ENCODE peak calls at places on chromosomes 3 and 15, in ten cellular contexts. One of them, this sample, is unnamed.
A peak's percentile ranks its signal among the peaks of the same experiment; 100 is the strongest.

GRCh38 chr3:120420360-120420759 is 30.4 kb downstream of the FSTL1 start:
- DNase-seq in fibroblast of mammary gland: peak; percentile 70
- DNase-seq in cardiac fibroblast: no peak
- DNase-seq in heart right ventricle: no peak
- DNase-seq in astrocyte: no peak
- DNase-seq in omental fat pad: no peak
- DNase-seq in endothelial cell: no peak
- DNase-seq in astrocyte of the spinal cord: no peak
- DNase-seq in H9: no peak
- DNase-seq in natural killer cell: no peak
- DNase-seq in this sample: no peak

GRCh38 chr3:136819784-136820640 is 1.1 kb downstream of the SLC35G2 start:
- DNase-seq in fibroblast of mammary gland: peak; percentile 66
- DNase-seq in cardiac fibroblast: peak; percentile 70
- DNase-seq in heart right ventricle: peak; percentile 32
- DNase-seq in astrocyte: peak; percentile 62
- DNase-seq in omental fat pad: no peak
- DNase-seq in endothelial cell: peak; percentile 53
- DNase-seq in astrocyte of the spinal cord: peak; percentile 68
- DNase-seq in H9: peak; percentile 80
- DNase-seq in natural killer cell: peak; percentile 29
- DNase-seq in this sample: peak; percentile 31

GRCh38 chr3:196965804-196966173 is 2.8 kb downstream of the PIGZ start:
- DNase-seq in fibroblast of mammary gland: no peak
- DNase-seq in cardiac fibroblast: no peak
- DNase-seq in heart right ventricle: no peak
- DNase-seq in astrocyte: no peak
- DNase-seq in omental fat pad: no peak
- DNase-seq in endothelial cell: no peak
- DNase-seq in astrocyte of the spinal cord: no peak
- DNase-seq in H9: no peak
- DNase-seq in natural killer cell: peak; percentile 9
- DNase-seq in this sample: no peak

GRCh38 chr15:48976444-48977088 is 12.8 kb upstream of the SHC4 start:
- DNase-seq in fibroblast of mammary gland: no peak
- DNase-seq in cardiac fibroblast: no peak
- DNase-seq in heart right ventricle: no peak
- DNase-seq in astrocyte: no peak
- DNase-seq in omental fat pad: no peak
- DNase-seq in endothelial cell: no peak
- DNase-seq in astrocyte of the spinal cord: no peak
- DNase-seq in H9: no peak
- DNase-seq in natural killer cell: no peak
- DNase-seq in this sample: no peak

GRCh38 chr15:76336254-76337046 is at the start of gene ISL2:
- DNase-seq in fibroblast of mammary gland: peak; percentile 45
- DNase-seq in cardiac fibroblast: peak; percentile 56
- DNase-seq in heart right ventricle: no peak
- DNase-seq in astrocyte: no peak
- DNase-seq in omental fat pad: no peak
- DNase-seq in endothelial cell: peak; percentile 78
- DNase-seq in astrocyte of the spinal cord: peak; percentile 38
- DNase-seq in H9: peak; percentile 97
- DNase-seq in natural killer cell: no peak
- DNase-seq in this sample: peak; percentile 52

GRCh38 chr3:170473358-170473757 is 54.7 kb downstream of the CLDN11 start:
- DNase-seq in fibroblast of mammary gland: no peak
- DNase-seq in cardiac fibroblast: no peak
- DNase-seq in heart right ventricle: no peak
- DNase-seq in astrocyte: no peak
- DNase-seq in omental fat pad: no peak
- DNase-seq in endothelial cell: no peak
- DNase-seq in astrocyte of the spinal cord: no peak
- DNase-seq in H9: no peak
- DNase-seq in natural killer cell: no peak
- DNase-seq in this sample: no peak

GRCh38 chr3:183061431-183062172 is 37.7 kb downstream of the MCCC1 start:
- DNase-seq in fibroblast of mammary gland: no peak
- DNase-seq in cardiac fibroblast: peak; percentile 8
- DNase-seq in heart right ventricle: no peak
- DNase-seq in astrocyte: peak; percentile 36
- DNase-seq in omental fat pad: no peak
- DNase-seq in endothelial cell: no peak
- DNase-seq in astrocyte of the spinal cord: peak; percentile 40
- DNase-seq in H9: no peak
- DNase-seq in natural killer cell: no peak
- DNase-seq in this sample: no peak

GRCh38 chr3:87549208-87549607 is 272.8 kb upstream of the POU1F1 start:
- DNase-seq in fibroblast of mammary gland: no peak
- DNase-seq in cardiac fibroblast: no peak
- DNase-seq in heart right ventricle: no peak
- DNase-seq in astrocyte: no peak
- DNase-seq in omental fat pad: no peak
- DNase-seq in endothelial cell: no peak
- DNase-seq in astrocyte of the spinal cord: no peak
- DNase-seq in H9: no peak
- DNase-seq in natural killer cell: no peak
- DNase-seq in this sample: no peak

GRCh38 chr3:159169828-159170227 is 368.0 kb downstream of the MFSD1 start:
- DNase-seq in fibroblast of mammary gland: peak; percentile 94
- DNase-seq in cardiac fibroblast: peak; percentile 24
- DNase-seq in heart right ventricle: no peak
- DNase-seq in astrocyte: peak; percentile 82
- DNase-seq in omental fat pad: no peak
- DNase-seq in endothelial cell: no peak
- DNase-seq in astrocyte of the spinal cord: peak; percentile 83
- DNase-seq in H9: no peak
- DNase-seq in natural killer cell: no peak
- DNase-seq in this sample: no peak

GRCh38 chr3:17013571-17013970 is 128.8 kb downstream of the PLCL2 start:
- DNase-seq in fibroblast of mammary gland: no peak
- DNase-seq in cardiac fibroblast: no peak
- DNase-seq in heart right ventricle: no peak
- DNase-seq in astrocyte: no peak
- DNase-seq in omental fat pad: no peak
- DNase-seq in endothelial cell: no peak
- DNase-seq in astrocyte of the spinal cord: no peak
- DNase-seq in H9: no peak
- DNase-seq in natural killer cell: no peak
- DNase-seq in this sample: no peak

GRCh38 chr3:65958216-65958615 is 80.5 kb downstream of the MAGI1 start:
- DNase-seq in fibroblast of mammary gland: no peak
- DNase-seq in cardiac fibroblast: no peak
- DNase-seq in heart right ventricle: no peak
- DNase-seq in astrocyte: no peak
- DNase-seq in omental fat pad: no peak
- DNase-seq in endothelial cell: no peak
- DNase-seq in astrocyte of the spinal cord: no peak
- DNase-seq in H9: no peak
- DNase-seq in natural killer cell: no peak
- DNase-seq in this sample: no peak

GRCh38 chr3:127286571-127287140 is 1.2 kb downstream of the PRR20G start:
- DNase-seq in fibroblast of mammary gland: peak; percentile 21
- DNase-seq in cardiac fibroblast: no peak
- DNase-seq in heart right ventricle: no peak
- DNase-seq in astrocyte: no peak
- DNase-seq in omental fat pad: no peak
- DNase-seq in endothelial cell: no peak
- DNase-seq in astrocyte of the spinal cord: no peak
- DNase-seq in H9: no peak
- DNase-seq in natural killer cell: no peak
- DNase-seq in this sample: no peak

GRCh38 chr15:84690342-84690741 is 25.6 kb downstream of the SEC11A start:
- DNase-seq in fibroblast of mammary gland: no peak
- DNase-seq in cardiac fibroblast: no peak
- DNase-seq in heart right ventricle: no peak
- DNase-seq in astrocyte: no peak
- DNase-seq in omental fat pad: no peak
- DNase-seq in endothelial cell: no peak
- DNase-seq in astrocyte of the spinal cord: no peak
- DNase-seq in H9: no peak
- DNase-seq in natural killer cell: no peak
- DNase-seq in this sample: no peak

GRCh38 chr15:62658498-62658897 is 384.0 kb upstream of the TPM1 start:
- DNase-seq in fibroblast of mammary gland: peak; percentile 47
- DNase-seq in cardiac fibroblast: no peak
- DNase-seq in heart right ventricle: peak; percentile 22
- DNase-seq in astrocyte: peak; percentile 14
- DNase-seq in omental fat pad: no peak
- DNase-seq in endothelial cell: no peak
- DNase-seq in astrocyte of the spinal cord: no peak
- DNase-seq in H9: no peak
- DNase-seq in natural killer cell: no peak
- DNase-seq in this sample: no peak

GRCh38 chr15:100717596-100717995 is 115.2 kb downstream of the ASB7 start:
- DNase-seq in fibroblast of mammary gland: no peak
- DNase-seq in cardiac fibroblast: no peak
- DNase-seq in heart right ventricle: no peak
- DNase-seq in astrocyte: no peak
- DNase-seq in omental fat pad: no peak
- DNase-seq in endothelial cell: no peak
- DNase-seq in astrocyte of the spinal cord: no peak
- DNase-seq in H9: peak; percentile 4
- DNase-seq in natural killer cell: no peak
- DNase-seq in this sample: no peak

GRCh38 chr3:30443756-30444673 is 162.4 kb upstream of the TGFBR2 start:
- DNase-seq in fibroblast of mammary gland: peak; percentile 56
- DNase-seq in cardiac fibroblast: peak; percentile 42
- DNase-seq in heart right ventricle: no peak
- DNase-seq in astrocyte: peak; percentile 84
- DNase-seq in omental fat pad: no peak
- DNase-seq in endothelial cell: no peak
- DNase-seq in astrocyte of the spinal cord: peak; percentile 73
- DNase-seq in H9: no peak
- DNase-seq in natural killer cell: no peak
- DNase-seq in this sample: no peak

GRCh38 chr15:89664441-89664840 is 9.2 kb upstream of the KIF7 start:
- DNase-seq in fibroblast of mammary gland: no peak
- DNase-seq in cardiac fibroblast: no peak
- DNase-seq in heart right ventricle: no peak
- DNase-seq in astrocyte: no peak
- DNase-seq in omental fat pad: no peak
- DNase-seq in endothelial cell: no peak
- DNase-seq in astrocyte of the spinal cord: no peak
- DNase-seq in H9: no peak
- DNase-seq in natural killer cell: no peak
- DNase-seq in this sample: no peak

GRCh38 chr15:62920569-62921502 is 121.7 kb upstream of the TPM1 start:
- DNase-seq in fibroblast of mammary gland: peak; percentile 68
- DNase-seq in cardiac fibroblast: peak; percentile 85
- DNase-seq in heart right ventricle: peak; percentile 69
- DNase-seq in astrocyte: peak; percentile 53
- DNase-seq in omental fat pad: no peak
- DNase-seq in endothelial cell: no peak
- DNase-seq in astrocyte of the spinal cord: peak; percentile 65
- DNase-seq in H9: no peak
- DNase-seq in natural killer cell: no peak
- DNase-seq in this sample: no peak

GRCh38 chr3:13137808-13138565 is 64.8 kb upstream of the IQSEC1 start:
- DNase-seq in fibroblast of mammary gland: no peak
- DNase-seq in cardiac fibroblast: no peak
- DNase-seq in heart right ventricle: no peak
- DNase-seq in astrocyte: no peak
- DNase-seq in omental fat pad: no peak
- DNase-seq in endothelial cell: no peak
- DNase-seq in astrocyte of the spinal cord: no peak
- DNase-seq in H9: peak; percentile 25
- DNase-seq in natural killer cell: no peak
- DNase-seq in this sample: no peak

GRCh38 chr15:58517252-58517681 is 85.5 kb downstream of the LIPC start:
- DNase-seq in fibroblast of mammary gland: no peak
- DNase-seq in cardiac fibroblast: no peak
- DNase-seq in heart right ventricle: no peak
- DNase-seq in astrocyte: no peak
- DNase-seq in omental fat pad: no peak
- DNase-seq in endothelial cell: no peak
- DNase-seq in astrocyte of the spinal cord: no peak
- DNase-seq in H9: no peak
- DNase-seq in natural killer cell: no peak
- DNase-seq in this sample: no peak
- TF ChIP-seq CTCF in fibroblast of mammary gland: peak; percentile 4
- TF ChIP-seq CTCF in cardiac fibroblast: no peak
- TF ChIP-seq CTCF in heart right ventricle: no peak
- TF ChIP-seq CTCF in astrocyte: no peak
- TF ChIP-seq CTCF in omental fat pad: no peak
- TF ChIP-seq CTCF in endothelial cell: no peak
- TF ChIP-seq CTCF in astrocyte of the spinal cord: no peak
- TF ChIP-seq CTCF in H9: peak; percentile 37
- TF ChIP-seq CTCF in natural killer cell: no peak
- TF ChIP-seq CTCF in this sample: no peak

DNA sequence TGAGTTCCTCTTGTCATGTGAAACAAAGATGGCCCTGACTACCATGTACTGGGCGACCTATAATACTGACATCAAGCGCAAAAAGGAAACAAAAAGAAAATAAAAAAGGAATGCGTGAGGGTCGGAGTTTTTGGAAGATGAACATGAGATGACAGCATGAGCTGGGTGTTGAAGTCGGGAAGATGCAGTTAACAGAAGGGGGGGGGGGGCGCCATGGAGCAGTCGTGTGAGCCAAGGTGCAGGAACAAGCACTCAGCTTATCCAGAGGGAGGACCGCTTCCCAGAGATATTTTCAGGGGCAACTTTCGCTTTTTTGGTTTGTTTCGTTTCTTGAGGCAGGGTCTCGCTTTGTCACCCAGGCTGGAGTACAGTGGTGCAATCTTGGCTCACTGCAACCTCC is 110.2 kb downstream of the RORA start:
- DNase-seq in fibroblast of mammary gland: no peak
- DNase-seq in cardiac fibroblast: no peak
- DNase-seq in heart right ventricle: no peak
- DNase-seq in astrocyte: no peak
- DNase-seq in omental fat pad: no peak
- DNase-seq in endothelial cell: no peak
- DNase-seq in astrocyte of the spinal cord: no peak
- DNase-seq in H9: peak; percentile 67
- DNase-seq in natural killer cell: no peak
- DNase-seq in this sample: no peak
- TF ChIP-seq CTCF in fibroblast of mammary gland: peak; percentile 10
- TF ChIP-seq CTCF in cardiac fibroblast: no peak
- TF ChIP-seq CTCF in heart right ventricle: peak; percentile 25
- TF ChIP-seq CTCF in astrocyte: no peak
- TF ChIP-seq CTCF in omental fat pad: no peak
- TF ChIP-seq CTCF in endothelial cell: no peak
- TF ChIP-seq CTCF in astrocyte of the spinal cord: peak; percentile 39
- TF ChIP-seq CTCF in H9: peak; percentile 57
- TF ChIP-seq CTCF in natural killer cell: no peak
- TF ChIP-seq CTCF in this sample: peak; percentile 7

GRCh38 chr3:98812851-98813374 is 49.8 kb downstream of the ST3GAL6 start:
- DNase-seq in fibroblast of mammary gland: peak; percentile 50
- DNase-seq in cardiac fibroblast: peak; percentile 68
- DNase-seq in heart right ventricle: no peak
- DNase-seq in astrocyte: no peak
- DNase-seq in omental fat pad: no peak
- DNase-seq in endothelial cell: no peak
- DNase-seq in astrocyte of the spinal cord: no peak
- DNase-seq in H9: no peak
- DNase-seq in natural killer cell: no peak
- DNase-seq in this sample: no peak
- TF ChIP-seq CTCF in fibroblast of mammary gland: peak; percentile 51
- TF ChIP-seq CTCF in cardiac fibroblast: peak; percentile 52
- TF ChIP-seq CTCF in heart right ventricle: peak; percentile 73
- TF ChIP-seq CTCF in astrocyte: peak; percentile 42
- TF ChIP-seq CTCF in omental fat pad: no peak
- TF ChIP-seq CTCF in endothelial cell: peak; percentile 73
- TF ChIP-seq CTCF in astrocyte of the spinal cord: peak; percentile 39
- TF ChIP-seq CTCF in H9: peak; percentile 80
- TF ChIP-seq CTCF in natural killer cell: no peak
- TF ChIP-seq CTCF in this sample: peak; percentile 81

GRCh38 chr15:71411538-71412482 is 296.5 kb downstream of the THSD4 start:
- DNase-seq in fibroblast of mammary gland: no peak
- DNase-seq in cardiac fibroblast: peak; percentile 77
- DNase-seq in heart right ventricle: no peak
- DNase-seq in astrocyte: peak; percentile 47
- DNase-seq in omental fat pad: no peak
- DNase-seq in endothelial cell: no peak
- DNase-seq in astrocyte of the spinal cord: peak; percentile 76
- DNase-seq in H9: no peak
- DNase-seq in natural killer cell: no peak
- DNase-seq in this sample: no peak
- TF ChIP-seq CTCF in fibroblast of mammary gland: no peak
- TF ChIP-seq CTCF in cardiac fibroblast: no peak
- TF ChIP-seq CTCF in heart right ventricle: no peak
- TF ChIP-seq CTCF in astrocyte: no peak
- TF ChIP-seq CTCF in omental fat pad: no peak
- TF ChIP-seq CTCF in endothelial cell: no peak
- TF ChIP-seq CTCF in astrocyte of the spinal cord: peak; percentile 30
- TF ChIP-seq CTCF in H9: no peak
- TF ChIP-seq CTCF in natural killer cell: no peak
- TF ChIP-seq CTCF in this sample: no peak

This sample was measured in progenitor cell of endocrine pancreas.